ENCODE peak calls at places on chromosomes 4 and X, in nine cellular contexts. N, A, X, O, G, Y, Q, E and T are unnamed samples.

GRCh38 chr4:180870623-180871022 is 1372.6 kb upstream of the TENM3 start:
- DNase-seq in Q (no peak), G (no peak), X (no peak), Y (no peak), O (no peak), A (no peak), E (no peak), N (no peak), T (no peak)

GRCh38 chr4:104726002-104726401 is 231.3 kb upstream of the CXXC4 start:
- DNase-seq in Q (no peak), Y (no peak), E (no peak), N (no peak), G (no peak), O (no peak), A (no peak), X (no peak), T (peak)

GRCh38 chr4:159787901-159788300 is 685.0 kb downstream of the RAPGEF2 start:
- DNase-seq in G (no peak), X (no peak), Y (no peak), O (no peak), N (no peak), A (no peak), Q (no peak), E (no peak), T (no peak)

GRCh38 chr4:184099033-184099432 is 118.6 kb downstream of the ENPP6 start:
- DNase-seq in E (no peak), Y (no peak), Q (no peak), A (no peak), N (no peak), X (no peak), G (no peak), O (no peak), T (no peak)

GRCh38 chr4:2472187-2472586 is 3.3 kb downstream of the RNF4 start:
- DNase-seq in E (no peak), O (no peak), N (no peak), X (no peak), A (no peak), Q (no peak), G (no peak), Y (no peak), T (no peak)

GRCh38 chr4:105306158-105306781 is 159.6 kb downstream of the TET2 start:
- DNase-seq in X (no peak), E (peak), Y (peak), Q (no peak), O (no peak), G (no peak), A (peak), N (no peak), T (no peak)

GRCh38 chr4:39898015-39898414 is 79.7 kb downstream of the PDS5A start:
- DNase-seq in Q (no peak), Y (no peak), N (no peak), O (no peak), E (no peak), X (no peak), G (no peak), A (no peak), T (no peak)

GRCh38 chrX:18981124-18981807 is 2.6 kb downstream of the PHKA2 start:
- DNase-seq in X (no peak), Y (no peak), A (no peak), E (no peak), Q (no peak), O (no peak), G (no peak), N (no peak), T (no peak)

GRCh38 chr4:6221851-6222760 is 21.8 kb upstream of the JAKMIP1 start:
- DNase-seq in Y (no peak), G (no peak), N (peak), O (no peak), A (no peak), Q (no peak), E (no peak), X (peak), T (no peak)

GRCh38 chrX:100368167-100368566 is 41.9 kb downstream of the PCDH19 start:
- DNase-seq in N (no peak), Y (peak), O (no peak), Q (peak), X (peak), A (no peak), E (peak), G (no peak), T (no peak)

GRCh38 chr4:139675156-139675555 is 9.5 kb downstream of the MGST2 start:
- DNase-seq in Q (no peak), A (no peak), Y (no peak), E (peak), O (no peak), G (no peak), N (no peak), X (no peak), T (peak)

GRCh38 chr4:113384600-113384999 is 335.1 kb downstream of the ANK2 start:
- DNase-seq in E (no peak), Y (peak), Q (peak), A (no peak), N (no peak), X (peak), O (peak), G (no peak), T (peak)

GRCh38 chr4:78629991-78630541 is 78.5 kb downstream of the ANXA3 start:
- DNase-seq in Q (no peak), O (no peak), A (no peak), N (no peak), Y (no peak), X (no peak), G (no peak), E (no peak), T (peak)

GRCh38 chr4:185872747-185873380 is 60.9 kb upstream of the SORBS2 start:
- DNase-seq in G (no peak), A (no peak), Q (no peak), X (peak), O (no peak), Y (peak), N (no peak), E (no peak), T (no peak)

GRCh38 chrX:112851161-112851779 is 10.6 kb upstream of the AMOT start:
- DNase-seq in E (no peak), O (no peak), X (no peak), G (no peak), Y (no peak), Q (no peak), N (peak), A (no peak), T (no peak)

GRCh38 chrX:155968106-155968714 is 29.3 kb upstream of the IL9R start:
- DNase-seq in G (no peak), A (no peak), N (no peak), Y (no peak), Q (no peak), O (no peak), X (no peak), E (peak), T (no peak)